ENCODE peak calls at places on chromosome 18, in four cellular contexts. E, A, U and R are unnamed samples. For H3K36me3, the result is how much of the 10 kb centered on the place peaks cover.

GRCh38 chr18:27942706-27943105 is 234.2 kb downstream of the CDH2 start:
- DNase-seq in E (peak), A (no peak), U (peak), R (no peak)

GRCh38 chr18:64240301-64240700 is 91.4 kb upstream of the LINC00305 start:
- DNase-seq in E (no peak), A (no peak), U (no peak), R (no peak)

GRCh38 chr18:74901347-74902169 is 303.9 kb downstream of the ZNF407 start:
- DNase-seq in E (no peak), A (no peak), U (no peak), R (no peak)

GRCh38 chr18:49656098-49656591 is 94.3 kb downstream of the LIPG start:
- DNase-seq in E (peak), A (no peak), U (peak), R (no peak)

GRCh38 chr18:46518438-46518837 is 138.6 kb downstream of the LOXHD1 start:
- DNase-seq in E (no peak), A (peak), U (no peak), R (no peak)

GRCh38 chr18:11972371-11973174 is 8.7 kb upstream of the IMPA2 start:
- DNase-seq in E (no peak), A (peak), U (no peak), R (peak)

GRCh38 chr18:9612989-9613388 is 1.4 kb downstream of the PPP4R1 start:
- DNase-seq in E (no peak), A (no peak), U (no peak), R (no peak)

GRCh38 chr18:32472841-32473240 is 2.2 kb upstream of the GAREM1 start:
- DNase-seq in E (no peak), A (no peak), U (no peak), R (no peak)

GRCh38 chr18:31634331-31634713 is 42.6 kb downstream of the TTR start:
- DNase-seq in E (no peak), A (no peak), U (no peak), R (no peak)

GRCh38 chr18:13284330-13285027 is 65.9 kb downstream of the LDLRAD4 start:
- DNase-seq in E (no peak), A (no peak), U (no peak), R (no peak)

GRCh38 chr18:46281185-46282176 is 177.3 kb downstream of the HAUS1 start:
- DNase-seq in E (peak), A (peak), U (peak), R (peak)

GRCh38 chr18:23812566-23813440 is 123.5 kb downstream of the LAMA3 start:
- DNase-seq in E (peak), A (peak), U (no peak), R (no peak)

GRCh38 chr18:22250591-22250996 is 81.2 kb downstream of the GATA6 start:
- DNase-seq in E (peak), A (no peak), U (peak), R (no peak)

GRCh38 chr18:31977270-31977872 is 34.4 kb upstream of the TRAPPC8 start:
- DNase-seq in E (peak), A (peak), U (peak), R (no peak)

GRCh38 chr18:47953471-47953931 is 23.0 kb upstream of the SMAD2 start:
- DNase-seq in E (peak), A (peak), U (peak), R (no peak)

GRCh38 chr18:63697261-63697660 is 5.5 kb upstream of the SERPINB11 start:
- DNase-seq in E (peak), A (no peak), U (peak), R (no peak)

GRCh38 chr18:70384181-70384790 is 95.4 kb downstream of the SOCS6 start:
- DNase-seq in E (peak), A (no peak), U (peak), R (no peak)

GRCh38 chr18:75350440-75350839 is 77.1 kb downstream of the SMIM21 start:
- DNase-seq in E (peak), A (peak), U (peak), R (no peak)

GRCh38 chr18:10660485-10660884 is 134.7 kb downstream of the NAPG start:
- DNase-seq in E (peak), A (no peak), U (peak), R (no peak)

GRCh38 chr18:69432847-69433246 is 32.2 kb downstream of the DOK6 start:
- DNase-seq in E (no peak), A (no peak), U (no peak), R (no peak)

GRCh38 chr18:45792551-45793294 is 32.8 kb upstream of the SIGLEC15 start:
- DNase-seq in E (peak), A (no peak), U (no peak), R (no peak)

GRCh38 chr18:22977847-22978701 is 44.9 kb downstream of the RBBP8 start:
- DNase-seq in E (peak), A (no peak), U (peak), R (no peak)

GRCh38 chr18:31513189-31513907 is 15.4 kb downstream of the DSG2 start:
- DNase-seq in E (peak), A (no peak), U (peak), R (no peak)

GRCh38 chr18:22230403-22231042 is 61.1 kb downstream of the GATA6 start:
- DNase-seq in E (peak), A (no peak), U (peak), R (no peak)

GRCh38 chr18:22848618-22849017 is 84.5 kb upstream of the RBBP8 start:
- DNase-seq in E (peak), A (no peak), U (peak), R (no peak)

GRCh38 chr18:6747646-6748045 is 18.1 kb downstream of the ARHGAP28 start:
- DNase-seq in E (peak), A (no peak), U (peak), R (no peak)

DNA sequence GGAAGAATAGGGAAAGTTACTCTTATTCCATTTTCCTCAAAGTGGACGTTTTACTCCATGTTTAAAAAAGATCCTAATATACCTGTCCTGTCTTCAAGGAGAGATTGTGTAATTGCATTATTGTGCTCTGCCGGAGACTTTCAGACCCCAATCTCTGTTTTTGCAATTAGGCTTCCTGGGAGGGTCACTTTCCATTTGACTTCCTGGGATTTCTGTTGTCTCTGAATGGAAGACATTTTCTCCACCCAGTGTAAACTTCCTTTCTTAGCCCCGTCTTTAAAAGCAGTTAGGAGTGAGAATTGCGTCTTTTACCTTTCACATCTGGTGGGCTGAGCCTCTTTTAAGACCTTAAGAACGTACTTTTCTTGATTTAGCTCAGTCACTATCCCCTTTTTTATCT is 63.0 kb downstream of the ZNF532 start:
- DNase-seq in E (no peak), A (peak), U (no peak), R (no peak)
- H3K27ac ChIP-seq in E (no peak), A (peak), U (no peak), R (peak)

DNA sequence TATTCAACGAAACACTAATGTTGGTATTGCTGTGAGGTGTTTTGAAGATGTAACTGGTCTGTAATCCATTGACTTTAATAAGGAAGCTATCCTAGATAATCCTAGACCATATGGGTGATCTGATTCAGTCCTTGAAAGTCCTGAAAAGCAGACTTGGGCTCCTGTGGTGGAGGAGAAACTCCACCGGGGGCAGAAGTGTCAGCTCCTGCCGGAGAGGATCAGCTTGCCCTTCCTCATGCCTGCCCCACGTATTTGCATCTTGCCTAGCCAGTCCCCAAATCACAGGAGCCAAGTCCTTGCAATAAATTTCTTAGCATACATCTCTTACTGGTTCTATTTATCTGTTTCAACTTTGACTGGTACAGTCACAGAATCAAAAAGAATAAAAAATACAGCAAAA is 144.2 kb upstream of the DLGAP1 start:
- DNase-seq in E (no peak), A (peak), U (no peak), R (no peak)
- TF ChIP-seq CTCF in E (no peak), A (peak), U (no peak), R (no peak)

GRCh38 chr18:65706646-65707045 is 44.2 kb upstream of the CDH7 start:
- DNase-seq in E (no peak), A (peak), U (no peak), R (no peak)
- H3K36me3 ChIP-seq in E (under half), A (under half), U (under half), R (under half)

GRCh38 chr18:55420977-55421611 is 166.9 kb downstream of the TCF4 start:
- DNase-seq in E (no peak), A (no peak), U (no peak), R (no peak)

GRCh38 chr18:55421612-55422381 is 166.2 kb downstream of the TCF4 start:
- DNase-seq in E (peak), A (no peak), U (peak), R (no peak)

GRCh38 chr18:55419939-55420664 is 167.9 kb downstream of the TCF4 start:
- DNase-seq in E (peak), A (no peak), U (peak), R (no peak)

GRCh38 chr18:55420665-55420964 is 167.4 kb downstream of the TCF4 start:
- DNase-seq in E (no peak), A (no peak), U (no peak), R (no peak)

GRCh38 chr18:55422456-55423185 is 165.4 kb downstream of the TCF4 start:
- DNase-seq in E (peak), A (no peak), U (peak), R (no peak)
- H3K27ac ChIP-seq in E (peak), A (no peak), U (peak), R (peak)

DNA sequence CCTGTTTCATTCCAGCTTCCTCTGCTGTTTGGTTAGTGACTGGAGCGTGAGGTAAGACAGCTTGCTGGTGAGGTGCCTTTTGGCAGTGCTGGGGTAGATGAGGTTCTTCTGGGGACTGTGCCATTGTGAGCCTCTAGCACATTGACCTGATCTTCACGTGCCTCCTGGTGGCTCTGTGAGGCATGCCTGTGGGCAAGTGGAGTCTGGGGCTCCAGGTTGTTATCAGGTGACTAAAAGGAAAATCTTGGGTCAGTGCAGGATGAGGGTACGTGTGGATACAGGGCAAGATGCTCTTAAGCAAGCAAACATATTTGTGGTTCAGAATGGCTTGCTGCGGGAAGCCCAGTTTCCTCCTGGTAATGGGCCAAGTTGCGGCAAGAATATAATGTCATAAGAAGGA is 75.4 kb downstream of the FHOD3 start:
- DNase-seq in E (peak), A (no peak), U (peak), R (no peak)
- TF ChIP-seq CTCF in E (no peak), A (peak), U (peak), R (no peak)

GRCh38 chr18:199214-199613 is 40.9 kb downstream of the USP14 start:
- DNase-seq in E (no peak), A (no peak), U (no peak), R (no peak)
- H3K36me3 ChIP-seq in E (under half), A (under half), U (under half), R (under half)

DNA sequence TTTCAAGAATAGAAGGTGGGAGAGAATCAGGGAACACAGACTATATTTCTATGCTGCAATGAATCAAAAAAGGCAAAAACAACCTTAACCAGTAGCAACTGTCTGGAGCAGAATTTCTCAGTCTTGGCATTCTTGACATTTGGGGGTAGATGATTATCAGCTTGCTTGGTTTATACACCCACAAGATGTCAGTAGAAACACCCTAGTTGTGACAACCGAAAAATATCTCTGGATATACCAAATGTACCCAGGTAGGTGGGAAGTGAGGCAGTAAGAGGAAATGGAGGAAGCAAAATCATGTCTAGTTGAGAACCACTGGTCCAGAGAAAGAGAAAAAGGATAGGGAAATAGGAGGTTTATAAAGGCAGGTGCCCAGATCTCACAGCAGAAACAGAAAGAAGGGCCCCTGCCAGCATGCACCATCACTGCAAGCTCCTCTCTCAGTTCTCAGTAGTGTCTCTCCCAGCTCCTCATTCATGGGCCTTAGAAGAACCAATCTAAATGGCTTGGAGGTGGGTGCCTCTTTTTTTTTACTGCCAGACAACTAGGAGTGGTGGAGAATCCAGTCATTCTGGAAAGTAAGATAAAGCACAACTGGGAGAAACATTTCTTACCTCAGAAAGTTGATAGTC is 50.4 kb downstream of the MBD2 start:
- DNase-seq in E (no peak), A (no peak), U (no peak), R (no peak)
- H3K27ac ChIP-seq in E (no peak), A (no peak), U (no peak), R (no peak)

GRCh38 chr18:57864615-57865121 is 61.6 kb upstream of the ATP8B1 start:
- DNase-seq in E (no peak), A (no peak), U (no peak), R (no peak)
- TF ChIP-seq CTCF in E (no peak), A (no peak), U (no peak), R (no peak)